ENCODE peak calls at places on chromosome 20, in seven cellular contexts. One of them, this sample, is unnamed.

GRCh38 chr20:19995220-19995863 is 21.8 kb upstream of the NAA20 start:
- DNase-seq in stimulated activated CD4-positive, alpha-beta T cell treated with anti-CD3 and anti-CD28 coated beads, Interleukin-2, amount 100 ng/mL, for 48 hours: peak
- DNase-seq in lung microvascular endothelial cell: peak
- DNase-seq in AG10803: peak
- DNase-seq in DND-41: peak
- DNase-seq in NCI-H226: no peak
- DNase-seq in NCI-H1105 treated with DMSO at 0.1 percent for 48 hours: peak
- DNase-seq in this sample: peak

GRCh38 chr20:13342469-13343242 is 121.6 kb downstream of the ISM1 start:
- DNase-seq in NCI-H1105 treated with DMSO at 0.1 percent for 48 hours: no peak
- DNase-seq in lung microvascular endothelial cell: no peak
- DNase-seq in stimulated activated CD4-positive, alpha-beta T cell treated with anti-CD3 and anti-CD28 coated beads, Interleukin-2, amount 100 ng/mL, for 48 hours: no peak
- DNase-seq in NCI-H226: no peak
- DNase-seq in DND-41: no peak
- DNase-seq in AG10803: peak
- DNase-seq in this sample: peak

GRCh38 chr20:36499723-36500501 is 41.4 kb upstream of the MYL9 start:
- DNase-seq in AG10803: no peak
- DNase-seq in NCI-H226: no peak
- DNase-seq in lung microvascular endothelial cell: peak
- DNase-seq in stimulated activated CD4-positive, alpha-beta T cell treated with anti-CD3 and anti-CD28 coated beads, Interleukin-2, amount 100 ng/mL, for 48 hours: no peak
- DNase-seq in DND-41: no peak
- DNase-seq in NCI-H1105 treated with DMSO at 0.1 percent for 48 hours: no peak
- DNase-seq in this sample: peak

GRCh38 chr20:19757973-19758887 is at the start of gene RIN2:
- DNase-seq in AG10803: peak
- DNase-seq in stimulated activated CD4-positive, alpha-beta T cell treated with anti-CD3 and anti-CD28 coated beads, Interleukin-2, amount 100 ng/mL, for 48 hours: no peak
- DNase-seq in NCI-H226: peak
- DNase-seq in lung microvascular endothelial cell: peak
- DNase-seq in DND-41: no peak
- DNase-seq in NCI-H1105 treated with DMSO at 0.1 percent for 48 hours: peak
- DNase-seq in this sample: peak

GRCh38 chr20:31537116-31537858 is 23.0 kb downstream of the HM13 start:
- DNase-seq in stimulated activated CD4-positive, alpha-beta T cell treated with anti-CD3 and anti-CD28 coated beads, Interleukin-2, amount 100 ng/mL, for 48 hours: no peak
- DNase-seq in NCI-H1105 treated with DMSO at 0.1 percent for 48 hours: no peak
- DNase-seq in AG10803: no peak
- DNase-seq in lung microvascular endothelial cell: no peak
- DNase-seq in DND-41: no peak
- DNase-seq in NCI-H226: no peak
- DNase-seq in this sample: no peak

GRCh38 chr20:37276494-37277252 is 12.8 kb upstream of the MANBAL start:
- DNase-seq in lung microvascular endothelial cell: peak
- DNase-seq in stimulated activated CD4-positive, alpha-beta T cell treated with anti-CD3 and anti-CD28 coated beads, Interleukin-2, amount 100 ng/mL, for 48 hours: no peak
- DNase-seq in DND-41: no peak
- DNase-seq in AG10803: peak
- DNase-seq in NCI-H1105 treated with DMSO at 0.1 percent for 48 hours: no peak
- DNase-seq in NCI-H226: no peak
- DNase-seq in this sample: peak

GRCh38 chr20:63268671-63269439 is 3.8 kb upstream of the ARFGAP1 start:
- DNase-seq in NCI-H1105 treated with DMSO at 0.1 percent for 48 hours: no peak
- DNase-seq in lung microvascular endothelial cell: no peak
- DNase-seq in AG10803: no peak
- DNase-seq in DND-41: no peak
- DNase-seq in NCI-H226: no peak
- DNase-seq in stimulated activated CD4-positive, alpha-beta T cell treated with anti-CD3 and anti-CD28 coated beads, Interleukin-2, amount 100 ng/mL, for 48 hours: no peak
- DNase-seq in this sample: no peak

GRCh38 chr20:52340036-52340634 is 148.6 kb upstream of the ZFP64 start:
- DNase-seq in stimulated activated CD4-positive, alpha-beta T cell treated with anti-CD3 and anti-CD28 coated beads, Interleukin-2, amount 100 ng/mL, for 48 hours: no peak
- DNase-seq in lung microvascular endothelial cell: no peak
- DNase-seq in NCI-H226: no peak
- DNase-seq in NCI-H1105 treated with DMSO at 0.1 percent for 48 hours: no peak
- DNase-seq in AG10803: peak
- DNase-seq in DND-41: no peak
- DNase-seq in this sample: no peak

GRCh38 chr20:62457098-62457497 is 18.7 kb downstream of the GATA5 start:
- DNase-seq in NCI-H226: no peak
- DNase-seq in NCI-H1105 treated with DMSO at 0.1 percent for 48 hours: no peak
- DNase-seq in stimulated activated CD4-positive, alpha-beta T cell treated with anti-CD3 and anti-CD28 coated beads, Interleukin-2, amount 100 ng/mL, for 48 hours: no peak
- DNase-seq in lung microvascular endothelial cell: no peak
- DNase-seq in DND-41: no peak
- DNase-seq in AG10803: no peak
- DNase-seq in this sample: no peak

GRCh38 chr20:23537030-23537429 is 31.3 kb downstream of the CST9L start:
- DNase-seq in lung microvascular endothelial cell: no peak
- DNase-seq in stimulated activated CD4-positive, alpha-beta T cell treated with anti-CD3 and anti-CD28 coated beads, Interleukin-2, amount 100 ng/mL, for 48 hours: no peak
- DNase-seq in AG10803: no peak
- DNase-seq in NCI-H226: no peak
- DNase-seq in DND-41: no peak
- DNase-seq in NCI-H1105 treated with DMSO at 0.1 percent for 48 hours: no peak
- DNase-seq in this sample: no peak

GRCh38 chr20:49446808-49447207 is 35.7 kb downstream of the KCNB1 start:
- DNase-seq in NCI-H226: peak
- DNase-seq in DND-41: no peak
- DNase-seq in lung microvascular endothelial cell: no peak
- DNase-seq in AG10803: peak
- DNase-seq in NCI-H1105 treated with DMSO at 0.1 percent for 48 hours: no peak
- DNase-seq in stimulated activated CD4-positive, alpha-beta T cell treated with anti-CD3 and anti-CD28 coated beads, Interleukin-2, amount 100 ng/mL, for 48 hours: no peak
- DNase-seq in this sample: no peak

GRCh38 chr20:6708010-6708409 is 59.5 kb upstream of the BMP2 start:
- DNase-seq in AG10803: peak
- DNase-seq in stimulated activated CD4-positive, alpha-beta T cell treated with anti-CD3 and anti-CD28 coated beads, Interleukin-2, amount 100 ng/mL, for 48 hours: no peak
- DNase-seq in lung microvascular endothelial cell: peak
- DNase-seq in NCI-H226: peak
- DNase-seq in NCI-H1105 treated with DMSO at 0.1 percent for 48 hours: no peak
- DNase-seq in DND-41: no peak
- DNase-seq in this sample: peak

GRCh38 chr20:5789827-5790226 is 39.6 kb downstream of the SHLD1 start:
- DNase-seq in lung microvascular endothelial cell: no peak
- DNase-seq in NCI-H1105 treated with DMSO at 0.1 percent for 48 hours: no peak
- DNase-seq in NCI-H226: no peak
- DNase-seq in stimulated activated CD4-positive, alpha-beta T cell treated with anti-CD3 and anti-CD28 coated beads, Interleukin-2, amount 100 ng/mL, for 48 hours: no peak
- DNase-seq in AG10803: no peak
- DNase-seq in DND-41: no peak
- DNase-seq in this sample: no peak

This sample was measured in AG08395.